ENCODE peak calls at places on chromosomes 4 and X, in four cellular contexts. One of them, this sample, is unnamed.

GRCh38 chr4:177480796-177481195 is 38.6 kb upstream of the AGA start:
- DNase-seq in breast epithelium: no peak
- DNase-seq in ovary: no peak
- DNase-seq in A549: no peak
- DNase-seq in this sample: no peak

GRCh38 chrX:151176351-151176750 is at the start of gene GPR50:
- DNase-seq in breast epithelium: no peak
- DNase-seq in ovary: no peak
- DNase-seq in A549: no peak
- DNase-seq in this sample: no peak

GRCh38 chr4:177562859-177563258 is 120.6 kb upstream of the AGA start:
- DNase-seq in breast epithelium: no peak
- DNase-seq in ovary: no peak
- DNase-seq in A549: no peak
- DNase-seq in this sample: no peak

GRCh38 chr4:32858971-32859370 is 2138.8 kb downstream of the PCDH7 start:
- DNase-seq in breast epithelium: no peak
- DNase-seq in ovary: no peak
- DNase-seq in A549: no peak
- DNase-seq in this sample: no peak

GRCh38 chrX:47384502-47384901 is 14.1 kb downstream of the ZNF157 start:
- DNase-seq in breast epithelium: peak
- DNase-seq in ovary: peak
- DNase-seq in A549: peak
- DNase-seq in this sample: peak

GRCh38 chrX:119826399-119826959 is 26.3 kb downstream of the UPF3B start:
- DNase-seq in breast epithelium: no peak
- DNase-seq in ovary: no peak
- DNase-seq in A549: no peak
- DNase-seq in this sample: no peak

GRCh38 chrX:136251042-136251991 is at the start of gene MAP7D3:
- DNase-seq in breast epithelium: no peak
- DNase-seq in ovary: peak
- DNase-seq in A549: peak
- DNase-seq in this sample: peak

GRCh38 chr4:25672756-25673155 is 17.1 kb downstream of the SLC34A2 start:
- DNase-seq in breast epithelium: no peak
- DNase-seq in ovary: no peak
- DNase-seq in A549: no peak
- DNase-seq in this sample: no peak

GRCh38 chr4:183098080-183098722 is 856 bp upstream of the WWC2 start:
- DNase-seq in breast epithelium: peak
- DNase-seq in ovary: peak
- DNase-seq in A549: peak
- DNase-seq in this sample: peak

GRCh38 chr4:93659629-93660028 is 168.9 kb upstream of the ATOH1 start:
- DNase-seq in breast epithelium: no peak
- DNase-seq in ovary: no peak
- DNase-seq in A549: no peak
- DNase-seq in this sample: no peak

GRCh38 chr4:14092741-14093140 is 465.2 kb upstream of the BOD1L1 start:
- DNase-seq in breast epithelium: no peak
- DNase-seq in ovary: no peak
- DNase-seq in A549: no peak
- DNase-seq in this sample: no peak

GRCh38 chrX:66200050-66200664 is 36.1 kb downstream of the HEPH start:
- DNase-seq in breast epithelium: no peak
- DNase-seq in ovary: no peak
- DNase-seq in A549: no peak
- DNase-seq in this sample: no peak

GRCh38 chr4:72314869-72315268 is 254.2 kb downstream of the ADAMTS3 start:
- DNase-seq in breast epithelium: no peak
- DNase-seq in ovary: no peak
- DNase-seq in A549: no peak
- DNase-seq in this sample: no peak

GRCh38 chr4:83558693-83559092 is 22.8 kb downstream of the GPAT3 start:
- DNase-seq in breast epithelium: no peak
- DNase-seq in ovary: no peak
- DNase-seq in A549: no peak
- DNase-seq in this sample: no peak

GRCh38 chr4:3304831-3305609 is 12.2 kb downstream of the RGS12 start:
- DNase-seq in breast epithelium: no peak
- DNase-seq in ovary: peak
- DNase-seq in A549: no peak
- DNase-seq in this sample: peak

GRCh38 chrX:116009348-116009747 is 161.2 kb upstream of the AGTR2 start:
- DNase-seq in breast epithelium: no peak
- DNase-seq in ovary: no peak
- DNase-seq in A549: no peak
- DNase-seq in this sample: no peak

GRCh38 chr4:131091896-131092295 is 1995.9 kb downstream of the C4orf33 start:
- DNase-seq in breast epithelium: no peak
- DNase-seq in ovary: no peak
- DNase-seq in A549: no peak
- DNase-seq in this sample: no peak

GRCh38 chrX:20056704-20057103 is 60.0 kb downstream of the MAP7D2 start:
- DNase-seq in breast epithelium: no peak
- DNase-seq in ovary: no peak
- DNase-seq in A549: no peak
- DNase-seq in this sample: no peak

GRCh38 chrX:11791090-11791489 is 33.1 kb downstream of the MSL3 start:
- DNase-seq in breast epithelium: no peak
- DNase-seq in ovary: no peak
- DNase-seq in A549: no peak
- DNase-seq in this sample: no peak

GRCh38 chr4:5866841-5867782 is 25.8 kb downstream of the CRMP1 start:
- DNase-seq in breast epithelium: no peak
- DNase-seq in ovary: no peak
- DNase-seq in A549: no peak
- DNase-seq in this sample: no peak

GRCh38 chr4:143773998-143774898 is 73.8 kb upstream of the FREM3 start:
- DNase-seq in breast epithelium: no peak
- DNase-seq in ovary: no peak
- DNase-seq in A549: peak
- DNase-seq in this sample: peak

GRCh38 chr4:23915459-23916132 is 25.7 kb upstream of the PPARGC1A start:
- DNase-seq in breast epithelium: no peak
- DNase-seq in ovary: no peak
- DNase-seq in A549: no peak
- DNase-seq in this sample: no peak

GRCh38 chrX:150731795-150732194 is 38.6 kb downstream of the MTMR1 start:
- DNase-seq in breast epithelium: no peak
- DNase-seq in ovary: no peak
- DNase-seq in A549: no peak
- DNase-seq in this sample: no peak

GRCh38 chr4:161260819-161261218 is 903.0 kb downstream of the FSTL5 start:
- DNase-seq in breast epithelium: no peak
- DNase-seq in ovary: no peak
- DNase-seq in A549: no peak
- DNase-seq in this sample: no peak

GRCh38 chr4:89365375-89366170 is 58.0 kb upstream of the GPRIN3 start:
- DNase-seq in breast epithelium: no peak
- DNase-seq in ovary: no peak
- DNase-seq in A549: no peak
- DNase-seq in this sample: no peak

GRCh38 chr4:87069037-87069742 is 134.4 kb downstream of the AFF1 start:
- DNase-seq in breast epithelium: no peak
- DNase-seq in ovary: no peak
- DNase-seq in A549: no peak
- DNase-seq in this sample: no peak

GRCh38 chr4:93066746-93067145 is 761.8 kb upstream of the ATOH1 start:
- DNase-seq in breast epithelium: no peak
- DNase-seq in ovary: no peak
- DNase-seq in A549: no peak
- DNase-seq in this sample: no peak

GRCh38 chr4:34417160-34417559 is 1827.2 kb downstream of the ARAP2 start:
- DNase-seq in breast epithelium: no peak
- DNase-seq in ovary: no peak
- DNase-seq in A549: no peak
- DNase-seq in this sample: no peak

GRCh38 chr4:127737295-127737694 is 7.1 kb downstream of the SLC25A31 start:
- DNase-seq in breast epithelium: no peak
- DNase-seq in ovary: no peak
- DNase-seq in A549: no peak
- DNase-seq in this sample: no peak

GRCh38 chrX:23503835-23504539 is 163.3 kb upstream of the PRDX4 start:
- DNase-seq in breast epithelium: peak
- DNase-seq in ovary: no peak
- DNase-seq in A549: peak
- DNase-seq in this sample: peak

GRCh38 chr4:53889335-53890084 is 174.9 kb downstream of the CHIC2 start:
- DNase-seq in breast epithelium: no peak
- DNase-seq in ovary: no peak
- DNase-seq in A549: no peak
- DNase-seq in this sample: no peak

GRCh38 chr4:169270810-169271691 is at the start of gene SH3RF1:
- DNase-seq in breast epithelium: peak
- DNase-seq in ovary: peak
- DNase-seq in A549: peak
- DNase-seq in this sample: peak
- H3K27ac ChIP-seq in breast epithelium: peak
- H3K27ac ChIP-seq in ovary: peak
- H3K27ac ChIP-seq in A549: peak
- H3K27ac ChIP-seq in this sample: peak

GRCh38 chrX:41085105-41085882 is at the start of gene USP9X:
- DNase-seq in breast epithelium: peak
- DNase-seq in ovary: peak
- DNase-seq in A549: peak
- DNase-seq in this sample: peak

GRCh38 chrX:41086627-41086932 is 1.3 kb downstream of the USP9X start:
- DNase-seq in breast epithelium: no peak
- DNase-seq in ovary: no peak
- DNase-seq in A549: peak
- DNase-seq in this sample: no peak

GRCh38 chrX:41087219-41087618 is 2.0 kb downstream of the USP9X start:
- DNase-seq in breast epithelium: no peak
- DNase-seq in ovary: no peak
- DNase-seq in A549: no peak
- DNase-seq in this sample: no peak

GRCh38 chrX:41084360-41085104 is 713 bp upstream of the USP9X start:
- DNase-seq in breast epithelium: peak
- DNase-seq in ovary: peak
- DNase-seq in A549: peak
- DNase-seq in this sample: peak

DNA sequence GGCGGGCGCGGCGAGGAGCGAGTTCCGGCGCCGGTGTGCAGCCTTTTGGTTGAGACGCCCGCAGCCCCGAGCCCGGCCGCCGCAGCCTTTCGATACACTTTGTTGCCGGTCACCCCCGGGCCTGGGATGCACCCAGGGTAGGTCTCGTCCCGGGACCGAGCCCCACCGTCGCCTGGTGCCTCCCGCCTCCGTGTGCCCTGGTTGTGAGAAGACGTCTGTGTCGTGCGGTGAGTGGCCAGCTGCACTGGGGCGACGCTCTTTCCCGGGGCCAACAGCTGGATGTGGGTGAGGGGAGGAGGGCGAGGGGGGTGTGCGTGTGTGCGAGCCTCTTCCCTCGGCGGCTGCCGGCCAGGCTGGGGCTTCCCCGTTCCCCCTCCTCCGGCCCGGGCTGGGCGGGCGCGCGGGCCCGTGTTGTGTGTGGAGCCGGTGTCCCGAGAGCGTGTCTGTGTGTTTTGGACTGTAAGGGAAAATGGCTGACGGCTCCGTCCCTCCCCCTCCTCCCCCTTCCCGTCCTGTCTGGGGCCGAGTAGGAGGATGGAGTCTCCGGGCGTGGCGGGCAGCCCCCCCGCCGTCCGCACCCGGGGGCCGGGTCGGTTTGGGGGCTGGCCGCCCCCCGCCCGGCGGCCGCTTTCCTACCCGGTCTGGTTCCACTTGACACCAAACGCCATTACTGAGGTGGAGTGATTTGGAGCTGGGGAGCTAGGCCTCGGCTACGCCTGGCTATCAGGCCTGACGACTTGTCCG is 810 bp downstream of the USP9X start:
- DNase-seq in breast epithelium: peak
- DNase-seq in ovary: peak
- DNase-seq in A549: peak
- DNase-seq in this sample: peak
- TF ChIP-seq POLR2A in breast epithelium: no peak
- TF ChIP-seq POLR2A in ovary: no peak
- TF ChIP-seq POLR2A in A549: peak
- TF ChIP-seq POLR2A in this sample: no peak

GRCh38 chr4:73452953-73453700 is 17.1 kb downstream of the AFP start:
- DNase-seq in breast epithelium: no peak
- DNase-seq in ovary: no peak
- DNase-seq in A549: no peak
- DNase-seq in this sample: no peak

GRCh38 chr4:73453701-73454005 is 17.6 kb downstream of the AFP start:
- DNase-seq in breast epithelium: no peak
- DNase-seq in ovary: no peak
- DNase-seq in A549: no peak
- DNase-seq in this sample: no peak

GRCh38 chr4:73451404-73451803 is 15.4 kb downstream of the AFP start:
- DNase-seq in breast epithelium: no peak
- DNase-seq in ovary: no peak
- DNase-seq in A549: no peak
- DNase-seq in this sample: no peak

GRCh38 chr4:73450398-73451004 is 14.5 kb downstream of the AFP start:
- DNase-seq in breast epithelium: no peak
- DNase-seq in ovary: peak
- DNase-seq in A549: no peak
- DNase-seq in this sample: no peak

DNA sequence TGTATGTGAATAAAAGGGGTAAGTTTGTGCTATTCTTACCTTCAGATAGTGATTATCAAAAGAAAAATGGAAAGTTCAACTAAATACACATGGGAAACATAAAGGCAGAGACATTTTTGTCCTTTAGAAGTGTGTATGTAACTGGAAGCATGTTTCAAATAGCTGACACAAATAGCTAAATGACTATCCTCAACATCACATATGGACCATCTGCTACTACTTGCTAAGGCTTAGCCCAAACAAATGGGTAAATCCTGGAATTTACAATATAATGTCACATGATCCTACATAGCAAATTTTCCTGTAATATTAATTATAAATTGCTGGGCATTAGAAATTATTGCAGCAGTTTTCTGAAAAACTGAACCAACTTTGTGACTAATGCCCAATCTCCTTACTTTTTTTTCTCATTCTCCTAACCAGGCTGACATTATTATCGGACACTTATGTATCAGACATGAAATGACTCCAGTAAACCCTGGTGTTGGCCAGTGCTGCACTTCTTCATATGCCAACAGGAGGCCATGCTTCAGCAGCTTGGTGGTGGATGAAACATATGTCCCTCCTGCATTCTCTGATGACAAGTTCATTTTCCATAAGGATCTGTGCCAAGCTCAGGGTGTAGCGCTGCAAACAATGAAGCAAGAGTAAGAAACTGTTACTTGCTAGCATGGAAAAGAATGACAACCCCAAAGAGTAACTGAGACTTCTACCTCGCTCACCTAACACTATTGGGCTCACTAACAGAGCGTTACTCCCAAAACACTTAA is 16.1 kb downstream of the AFP start:
- DNase-seq in breast epithelium: no peak
- DNase-seq in ovary: no peak
- DNase-seq in A549: no peak
- DNase-seq in this sample: no peak
- H3K27ac ChIP-seq in breast epithelium: no peak
- H3K27ac ChIP-seq in ovary: no peak
- H3K27ac ChIP-seq in A549: no peak
- H3K27ac ChIP-seq in this sample: no peak

GRCh38 chr4:17511041-17511949 is 595 bp downstream of the QDPR start:
- DNase-seq in breast epithelium: no peak
- DNase-seq in ovary: peak
- DNase-seq in A549: peak
- DNase-seq in this sample: peak
- TF ChIP-seq POLR2A in breast epithelium: no peak
- TF ChIP-seq POLR2A in ovary: no peak
- TF ChIP-seq POLR2A in A549: no peak
- TF ChIP-seq POLR2A in this sample: no peak